ENCODE peak calls at places on chromosome 3, in eight cellular contexts. T is COR-L47; R is stomach; U is left colon; A is T-helper 2 cell; O is activated CD4-positive, alpha-beta T cell treated with anti-CD3 and anti-CD28 coated beads, Interleukin-2, amount 10 ng/mL, durations not matched to agents 7 days and 5 days; B is MM.1S; V is ELF-1. K is an unnamed sample.

GRCh38 chr3:127598841-127599570 is 795 bp downstream of the MCM2 start:
- DNase-seq in T (no peak), R (no peak), U (no peak), A (no peak), O (no peak), B (no peak), V (peak; percentile 28), K (no peak)

GRCh38 chr3:80087769-80088168 is 320.0 kb upstream of the ROBO1 start:
- DNase-seq in T (no peak), R (no peak), U (no peak), A (no peak), O (no peak), B (no peak), V (no peak), K (peak; percentile 64)

GRCh38 chr3:169104972-169105371 is 558.5 kb downstream of the MECOM start:
- DNase-seq in T (no peak), R (no peak), U (no peak), A (no peak), O (no peak), B (no peak), V (no peak), K (no peak)

GRCh38 chr3:123421353-123422174 is 27.3 kb downstream of the ADCY5 start:
- DNase-seq in T (peak; percentile 31), R (no peak), U (peak; percentile 72), A (no peak), O (no peak), B (no peak), V (no peak), K (no peak)

GRCh38 chr3:195087321-195087720 is 183.6 kb downstream of the XXYLT1 start:
- DNase-seq in T (no peak), R (no peak), U (no peak), A (no peak), O (no peak), B (no peak), V (peak; percentile 50), K (no peak)

GRCh38 chr3:16247282-16248058 is 17.3 kb downstream of the DPH3 start:
- DNase-seq in T (peak; percentile 23), R (peak; percentile 85), U (peak; percentile 82), A (peak; percentile 61), O (peak; percentile 87), B (peak; percentile 80), V (peak; percentile 80), K (no peak)

GRCh38 chr3:50657407-50657806 is 17.3 kb upstream of the DOCK3 start:
- DNase-seq in T (no peak), R (no peak), U (no peak), A (no peak), O (no peak), B (no peak), V (no peak), K (no peak)

GRCh38 chr3:27228805-27229204 is 140.4 kb downstream of the NEK10 start:
- DNase-seq in T (no peak), R (no peak), U (no peak), A (no peak), O (no peak), B (no peak), V (peak; percentile 30), K (no peak)

GRCh38 chr3:141680620-141681389 is 57.3 kb upstream of the RNF7 start:
- DNase-seq in T (peak; percentile 88), R (no peak), U (no peak), A (no peak), O (no peak), B (no peak), V (no peak), K (peak; percentile 36)

GRCh38 chr3:114758828-114759709 is 388.0 kb downstream of the ZBTB20 start:
- DNase-seq in T (no peak), R (no peak), U (no peak), A (no peak), O (no peak), B (no peak), V (no peak), K (no peak)

GRCh38 chr3:71728632-71729342 is 3.6 kb upstream of the EIF4E3 start:
- DNase-seq in T (peak; percentile 67), R (no peak), U (no peak), A (no peak), O (peak; percentile 54), B (no peak), V (peak; percentile 78), K (no peak)

GRCh38 chr3:129315386-129315991 is 36.8 kb downstream of the HMCES start:
- DNase-seq in T (no peak), R (peak; percentile 44), U (peak; percentile 60), A (peak; percentile 18), O (peak; percentile 45), B (peak; percentile 38), V (peak; percentile 49), K (no peak)

GRCh38 chr3:140092883-140093536 is 158.0 kb downstream of the CLSTN2 start:
- DNase-seq in T (no peak), R (no peak), U (no peak), A (no peak), O (no peak), B (no peak), V (peak; percentile 45), K (no peak)

GRCh38 chr3:147409143-147410121 is at the start of gene ZIC1:
- DNase-seq in T (no peak), R (no peak), U (no peak), A (no peak), O (no peak), B (no peak), V (peak; percentile 92), K (no peak)